ENCODE peak calls at places on chromosomes 6 and 20, in four cellular contexts. U, T, B and Q are unnamed samples.

GRCh38 chr20:60510356-60510755 is 552.1 kb downstream of the CDH26 start:
- DNase-seq in U (no peak), T (no peak), B (no peak), Q (no peak)

GRCh38 chr6:44342489-44342888 is at the start of gene SPATS1:
- DNase-seq in U (peak; percentile 6), T (no peak), B (no peak), Q (no peak)

GRCh38 chr20:63441136-63441776 is 31.2 kb downstream of the KCNQ2 start:
- DNase-seq in U (no peak), T (peak; percentile 74), B (peak; percentile 81), Q (no peak)

GRCh38 chr20:52302736-52303135 is 111.2 kb upstream of the ZFP64 start:
- DNase-seq in U (no peak), T (no peak), B (no peak), Q (no peak)

GRCh38 chr6:144305985-144306384 is 20.9 kb downstream of the UTRN start:
- DNase-seq in U (peak; percentile 82), T (no peak), B (no peak), Q (no peak)

GRCh38 chr6:10411131-10411914 is 3.6 kb downstream of the TFAP2A start:
- DNase-seq in U (no peak), T (no peak), B (no peak), Q (no peak)

GRCh38 chr6:114649298-114649697 is 306.5 kb upstream of the HS3ST5 start:
- DNase-seq in U (no peak), T (no peak), B (no peak), Q (no peak)

GRCh38 chr6:135458051-135458450 is 39.5 kb downstream of the AHI1 start:
- DNase-seq in U (no peak), T (no peak), B (no peak), Q (no peak)